ENCODE peak calls at places on chromosomes 13 and 19, in four cellular contexts. J is iris pigment epithelial cell, L is RCC 7860, G is suprapubic skin. U is an unnamed sample.

GRCh38 chr19:13817615-13818371 is 22.6 kb downstream of the ZSWIM4 start:
- DNase-seq in G (peak), J (no peak), L (no peak), U (no peak)

GRCh38 chr13:49810825-49811526 is 18.5 kb upstream of the KPNA3 start:
- DNase-seq in J (peak), L (peak), G (no peak), U (no peak)

GRCh38 chr13:97978661-97979450 is 25.4 kb downstream of the IPO5 start:
- DNase-seq in G (no peak), L (no peak), J (peak), U (no peak)

GRCh38 chr13:41613984-41614581 is 156.7 kb downstream of the RGCC start:
- DNase-seq in G (no peak), L (no peak), J (peak), U (no peak)

GRCh38 chr13:52371736-52372247 is 34.2 kb downstream of the THSD1 start:
- DNase-seq in L (peak), J (peak), G (no peak), U (no peak)

GRCh38 chr13:99958402-99959126 is 13.0 kb downstream of the ZIC5 start:
- DNase-seq in L (no peak), G (no peak), J (no peak), U (no peak)

GRCh38 chr19:13849991-13850909 is 26.7 kb upstream of the NANOS3 start:
- DNase-seq in J (peak), L (peak), G (no peak), U (no peak)

GRCh38 chr13:113638173-113638746 is 19.7 kb downstream of the ATP4B start:
- DNase-seq in G (peak), J (no peak), L (no peak), U (no peak)

GRCh38 chr19:33100894-33101644 is 20.1 kb downstream of the GPATCH1 start:
- DNase-seq in J (no peak), L (no peak), G (no peak), U (no peak)

GRCh38 chr19:46017874-46018675 is 4.8 kb downstream of the PGLYRP1 start:
- DNase-seq in G (no peak), J (no peak), L (no peak), U (no peak)

GRCh38 chr19:10412257-10412977 is 7.9 kb upstream of the PDE4A start:
- DNase-seq in L (no peak), J (no peak), G (no peak), U (peak)

GRCh38 chr13:59364508-59365187 is 799.1 kb downstream of the DIAPH3 start:
- DNase-seq in G (no peak), J (no peak), L (no peak), U (no peak)

GRCh38 chr13:105627270-105627669 is 908.2 kb downstream of the EFNB2 start:
- DNase-seq in J (peak), G (no peak), L (no peak), U (no peak)

GRCh38 chr13:34349091-34349722 is 531.3 kb downstream of the RFC3 start:
- DNase-seq in L (peak), J (peak), G (peak), U (no peak)

GRCh38 chr13:57629821-57630235 is 1.7 kb upstream of the PCDH17 start:
- DNase-seq in L (no peak), J (peak), G (peak), U (no peak)

GRCh38 chr13:42654760-42655159 is 80.8 kb downstream of the TNFSF11 start:
- DNase-seq in G (no peak), J (peak), L (no peak), U (no peak)

GRCh38 chr13:103386341-103386740 is 320.1 kb upstream of the SLC10A2 start:
- DNase-seq in G (no peak), L (peak), J (peak), U (no peak)

GRCh38 chr13:113651511-113652403 is 6.2 kb downstream of the ATP4B start:
- DNase-seq in J (no peak), L (no peak), G (peak), U (no peak)

GRCh38 chr19:1130801-1131717 is 27.3 kb downstream of the GPX4 start:
- DNase-seq in J (no peak), L (no peak), G (no peak), U (peak)

GRCh38 chr13:42405665-42406390 is 133.9 kb downstream of the AKAP11 start:
- DNase-seq in G (no peak), L (peak), J (peak), U (no peak)

GRCh38 chr13:25732146-25732865 is 319.5 kb downstream of the SHISA2 start:
- DNase-seq in L (peak), G (no peak), J (peak), U (no peak)

GRCh38 chr13:37645181-37645580 is 46.6 kb upstream of the POSTN start:
- DNase-seq in J (no peak), L (no peak), G (no peak), U (no peak)

GRCh38 chr13:50713849-50714248 is 129.6 kb downstream of the DLEU7 start:
- DNase-seq in J (peak), L (peak), G (no peak), U (peak)

GRCh38 chr19:13978306-13978705 is 26.0 kb downstream of the DCAF15 start:
- DNase-seq in J (peak), L (no peak), G (peak), U (peak)

GRCh38 chr13:110018009-110018408 is 231.6 kb upstream of the IRS2 start:
- DNase-seq in G (no peak), L (peak), J (no peak), U (no peak)

GRCh38 chr19:38063921-38064320 is 156.9 kb downstream of the SIPA1L3 start:
- DNase-seq in J (no peak), L (no peak), G (no peak), U (no peak)